ENCODE peak calls at places on chromosomes 6 and 20, in six cellular contexts. O is gastrocnemius medialis; T is CD8-positive, alpha-beta T cell; A is neuronal stem cell; H is tibial nerve; F is CD4-positive, CD25-positive, alpha-beta regulatory T cell. R is an unnamed sample.

GRCh38 chr6:9399916-9400315 is 964.6 kb upstream of the SLC35B3 start:
- DNase-seq in F (no peak), A (no peak), O (no peak), T (no peak), H (no peak), R (no peak)

GRCh38 chr6:33696538-33697518 is 14.7 kb downstream of the UQCC2 start:
- DNase-seq in A (no peak), O (no peak), F (peak; percentile 39), T (no peak), H (no peak), R (no peak)

GRCh38 chr20:37627060-37627766 is 66.6 kb upstream of the CTNNBL1 start:
- DNase-seq in T (no peak), O (no peak), F (no peak), A (peak; percentile 82), H (no peak), R (no peak)

GRCh38 chr6:39891976-39892375 is 42.3 kb downstream of the MOCS1 start:
- DNase-seq in F (no peak), A (no peak), T (no peak), O (no peak), H (no peak), R (no peak)

GRCh38 chr20:64167676-64168075 is 3.4 kb downstream of the MYT1 start:
- DNase-seq in F (no peak), T (no peak), A (no peak), O (no peak), H (no peak), R (no peak)

GRCh38 chr6:30688569-30688968 is 2.1 kb upstream of the PPP1R18 start:
- DNase-seq in H (no peak), F (no peak), O (no peak), A (no peak), T (no peak), R (no peak)

GRCh38 chr6:147740326-147740725 is 231.8 kb downstream of the SAMD5 start:
- DNase-seq in H (no peak), A (no peak), F (no peak), O (no peak), T (no peak), R (no peak)

GRCh38 chr6:133241088-133241900 is at the start of gene EYA4:
- DNase-seq in H (no peak), T (no peak), O (peak; percentile 61), A (peak; percentile 59), F (no peak), R (no peak)

GRCh38 chr6:19180348-19181073 is 656.7 kb upstream of the ID4 start:
- DNase-seq in F (no peak), H (peak; percentile 31), A (no peak), O (peak; percentile 55), T (no peak), R (no peak)

GRCh38 chr6:6723792-6724318 is 135.3 kb downstream of the LY86 start:
- DNase-seq in T (no peak), H (no peak), O (no peak), F (no peak), A (no peak), R (no peak)

DNA sequence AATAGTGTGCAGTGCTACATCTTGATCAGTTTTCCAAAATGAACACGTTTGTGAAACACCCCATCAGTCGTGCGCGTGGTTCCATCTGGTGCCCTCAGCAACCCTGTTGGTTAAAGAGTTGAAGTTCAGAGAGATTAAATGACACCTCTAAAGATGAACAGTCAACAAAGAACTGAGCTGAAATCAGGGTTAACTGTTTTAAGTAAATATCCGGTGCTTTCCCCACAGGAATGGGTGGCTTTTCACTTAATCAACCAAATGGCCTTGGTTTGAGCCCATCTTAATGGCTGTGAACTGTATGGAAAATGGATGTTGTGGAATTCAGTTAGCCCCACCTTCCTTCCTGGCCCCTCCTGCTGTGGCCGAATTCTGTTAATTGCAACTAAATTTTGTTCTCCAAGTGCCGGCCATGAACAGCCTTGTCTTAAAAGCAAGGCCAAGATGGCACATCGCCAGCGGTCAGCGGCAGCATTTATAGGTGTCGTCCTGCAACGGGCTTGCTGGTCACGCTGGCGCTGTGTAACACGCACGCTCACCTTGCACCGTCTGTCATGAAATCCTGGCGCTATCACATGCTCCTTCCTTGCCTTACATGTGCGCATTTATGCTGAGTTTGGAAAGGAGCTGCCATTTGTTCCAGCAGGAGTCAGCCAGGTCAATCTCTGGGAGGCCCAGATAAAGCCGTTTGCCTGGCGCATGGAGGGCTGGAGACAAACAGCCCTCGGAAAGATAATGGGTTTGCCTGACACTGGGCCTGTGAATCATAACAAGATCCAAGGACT is 164.5 kb downstream of the ERMARD start:
- DNase-seq in T (no peak), A (no peak), F (no peak), H (no peak), O (no peak), R (no peak)
- H3K9me3 ChIP-seq in T (no peaks in the 10 kb centered on the region), A (no peaks in the 10 kb centered on the region), F (no peaks in the 10 kb centered on the region), H (no peaks in the 10 kb centered on the region), O (no peaks in the 10 kb centered on the region), R (no peaks in the 10 kb centered on the region)

DNA sequence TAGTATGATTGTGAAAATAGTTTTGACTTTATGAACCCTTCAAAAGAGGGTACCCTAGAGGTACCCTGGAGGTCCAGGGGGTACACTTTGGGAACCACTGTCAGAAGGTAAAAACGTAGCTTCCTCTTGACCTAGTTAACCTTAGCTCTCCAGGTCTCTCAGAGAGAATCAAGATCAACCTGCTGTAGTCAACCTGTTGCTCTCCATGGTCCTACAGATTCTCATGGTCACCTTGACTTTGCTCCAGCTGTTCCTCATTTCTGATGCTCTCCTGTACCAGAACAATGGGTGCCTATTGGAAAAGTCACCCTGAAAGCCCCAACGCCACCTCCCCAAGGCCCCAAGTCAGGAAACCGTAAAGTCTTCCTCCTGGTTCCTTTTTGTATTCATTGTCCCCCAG is 294.4 kb upstream of the CDH4 start:
- DNase-seq in A (no peak), H (no peak), T (no peak), O (no peak), F (no peak), R (no peak)
- H3K9me3 ChIP-seq in A (no peaks in the 10 kb centered on the region), H (no peaks in the 10 kb centered on the region), T (no peaks in the 10 kb centered on the region), O (no peaks in the 10 kb centered on the region), F (no peaks in the 10 kb centered on the region), R (no peaks in the 10 kb centered on the region)

GRCh38 chr6:303263-303662 is 11.0 kb downstream of the DUSP22 start:
- DNase-seq in H (no peak), A (no peak), F (no peak), O (no peak), T (no peak), R (no peak)

GRCh38 chr6:300494-301198 is 8.4 kb downstream of the DUSP22 start:
- DNase-seq in T (no peak), O (no peak), A (no peak), F (no peak), H (no peak), R (no peak)

GRCh38 chr6:302760-303159 is 10.5 kb downstream of the DUSP22 start:
- DNase-seq in O (no peak), T (no peak), H (no peak), F (no peak), A (no peak), R (no peak)

GRCh38 chr6:301526-301925 is 9.2 kb downstream of the DUSP22 start:
- DNase-seq in H (no peak), F (no peak), O (no peak), A (no peak), T (no peak), R (no peak)

GRCh38 chr6:301929-302705 is 9.8 kb downstream of the DUSP22 start:
- DNase-seq in F (no peak), T (no peak), H (no peak), O (no peak), A (no peak), R (no peak)
- H3K9me3 ChIP-seq in F (no peaks in the 10 kb centered on the region), T (no peaks in the 10 kb centered on the region), H (no peaks in the 10 kb centered on the region), O (no peaks in the 10 kb centered on the region), A (no peaks in the 10 kb centered on the region), R (no peaks in the 10 kb centered on the region)

GRCh38 chr20:29756664-29757063 is 1500.8 kb upstream of the DEFB115 start:
- DNase-seq in H (no peak), O (no peak), F (no peak), A (no peak), T (no peak), R (no peak)

GRCh38 chr20:29763821-29764511 is 1493.5 kb upstream of the DEFB115 start:
- DNase-seq in A (no peak), F (no peak), H (no peak), O (no peak), T (no peak), R (no peak)

GRCh38 chr20:29762620-29763019 is 1494.8 kb upstream of the DEFB115 start:
- DNase-seq in T (no peak), H (no peak), F (no peak), A (no peak), O (no peak), R (no peak)
- H3K9me3 ChIP-seq in T (no peaks in the 10 kb centered on the region), H (no peaks in the 10 kb centered on the region), F (no peaks in the 10 kb centered on the region), A (no peaks in the 10 kb centered on the region), O (no peaks in the 10 kb centered on the region), R (no peaks in the 10 kb centered on the region)

DNA sequence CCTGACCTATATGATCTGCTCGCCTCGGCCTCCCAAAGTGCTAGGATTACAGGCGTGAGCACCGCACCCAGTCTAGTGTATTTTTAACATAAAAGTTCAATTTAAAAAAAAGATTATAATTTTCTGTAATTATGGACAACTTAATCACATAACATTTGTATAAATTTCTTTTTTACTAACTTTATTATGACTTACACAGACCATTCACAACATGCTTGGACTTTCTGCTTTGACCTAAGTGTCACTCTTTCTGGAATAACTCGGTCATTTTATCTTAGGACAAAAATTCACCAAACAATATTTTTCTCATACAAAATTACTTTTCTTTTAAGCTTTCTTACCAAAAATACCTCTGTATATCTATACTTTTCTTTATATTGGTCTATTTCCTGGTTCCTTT is 15.4 kb upstream of the IL22RA2 start:
- DNase-seq in H (no peak), A (peak; percentile 27), F (no peak), O (no peak), T (no peak), R (no peak)
- H3K9me3 ChIP-seq in H (no peaks in the 10 kb centered on the region), A (peaks cover 7% of the 10 kb centered on the region), F (peaks cover 14% of the 10 kb centered on the region), O (no peaks in the 10 kb centered on the region), T (no peaks in the 10 kb centered on the region), R (peaks cover 2% of the 10 kb centered on the region)